ENCODE peak calls at places on chromosomes 16 and 17, in ten cellular contexts. J is NCI-H1105; U is ACHN; I is activated CD4-positive, alpha-beta T cell treated with anti-CD3 and anti-CD28 coated beads for 4 hours; Q is nephron progenitor cell; P is amniotic epithelial cell; B is epithelial cell of esophagus; R is AML-193; K is EL; W is heart right ventricle. V is an unnamed sample.

GRCh38 chr17:16351831-16352230 is 1.4 kb downstream of the CENPV start:
- DNase-seq in Q (no peak), W (no peak), I (no peak), B (peak; percentile 44), R (no peak), J (no peak), K (peak; percentile 60), U (no peak), P (peak; percentile 76), V (no peak)

GRCh38 chr17:5464717-5465507 is 3.9 kb downstream of the DHX33 start:
- DNase-seq in U (no peak), J (no peak), P (no peak), R (no peak), I (no peak), K (no peak), B (no peak), W (no peak), Q (no peak), V (no peak)

GRCh38 chr17:49548506-49549310 is 27.0 kb upstream of the NXPH3 start:
- DNase-seq in K (peak; percentile 35), Q (no peak), R (peak; percentile 30), I (no peak), W (peak; percentile 64), P (peak; percentile 32), J (no peak), B (peak; percentile 66), U (peak; percentile 40), V (peak; percentile 13)

GRCh38 chr16:29994613-29995329 is 646 bp downstream of the HIRIP3 start:
- DNase-seq in B (peak; percentile 91), R (peak; percentile 39), U (peak; percentile 45), I (peak; percentile 64), J (no peak), P (peak; percentile 31), W (peak; percentile 61), K (peak; percentile 94), Q (peak; percentile 61), V (no peak)

GRCh38 chr17:31580331-31581021 is 189.0 kb downstream of the RAB11FIP4 start:
- DNase-seq in R (peak; percentile 71), W (no peak), U (peak; percentile 58), Q (no peak), K (peak; percentile 93), B (peak; percentile 81), I (no peak), J (no peak), P (peak; percentile 78), V (no peak)

GRCh38 chr16:65125871-65126270 is 4.0 kb upstream of the CDH11 start:
- DNase-seq in W (no peak), Q (no peak), U (no peak), P (peak; percentile 96), I (no peak), B (peak; percentile 34), J (no peak), R (no peak), K (peak; percentile 52), V (no peak)

GRCh38 chr16:25012525-25012991 is 2.6 kb downstream of the ARHGAP17 start:
- DNase-seq in I (no peak), K (peak; percentile 92), Q (no peak), B (peak; percentile 68), R (peak; percentile 6), P (peak; percentile 85), J (no peak), W (no peak), U (no peak), V (no peak)

GRCh38 chr16:31134625-31135534 is 647 bp downstream of the PRSS8 start:
- DNase-seq in U (peak; percentile 35), Q (peak; percentile 28), B (peak; percentile 73), I (no peak), P (no peak), J (peak; percentile 78), R (no peak), W (no peak), K (no peak), V (peak; percentile 80)

GRCh38 chr17:49229805-49230600 is 584 bp downstream of the PHOSPHO1 start:
- DNase-seq in J (no peak), I (no peak), U (no peak), Q (peak; percentile 26), W (peak; percentile 26), P (no peak), B (no peak), K (no peak), R (no peak), V (no peak)

GRCh38 chr16:48295493-48296281 is 48.3 kb upstream of the ABCC11 start:
- DNase-seq in B (peak; percentile 91), J (no peak), P (no peak), K (no peak), Q (no peak), W (no peak), U (no peak), I (no peak), R (no peak), V (no peak)

GRCh38 chr17:48546187-48546923 is 1.4 kb upstream of the HOXB2 start:
- DNase-seq in P (peak; percentile 59), J (no peak), Q (peak; percentile 65), R (no peak), I (no peak), K (no peak), W (no peak), B (no peak), U (no peak), V (no peak)

GRCh38 chr16:6861136-6861535 is 471.5 kb upstream of the RBFOX1 start:
- DNase-seq in B (no peak), R (no peak), W (no peak), K (no peak), U (no peak), P (no peak), J (no peak), Q (no peak), I (no peak), V (no peak)

GRCh38 chr17:77371117-77371887 is 230.5 kb downstream of the SEC14L1 start:
- DNase-seq in U (no peak), Q (peak; percentile 4), B (no peak), P (peak; percentile 59), W (no peak), I (no peak), K (no peak), R (no peak), J (no peak), V (no peak)

GRCh38 chr16:10552998-10553491 is 27.4 kb downstream of the EMP2 start:
- DNase-seq in Q (no peak), P (no peak), U (no peak), B (no peak), K (no peak), W (peak; percentile 60), R (peak; percentile 32), J (no peak), I (peak; percentile 41), V (no peak)

GRCh38 chr17:75720656-75721462 is at the start of gene ITGB4:
- DNase-seq in Q (peak; percentile 66), I (peak; percentile 61), J (peak; percentile 14), K (peak; percentile 39), R (no peak), B (peak; percentile 95), W (peak; percentile 49), P (no peak), U (peak; percentile 57), V (peak; percentile 88)

GRCh38 chr16:57023541-57024249 is 34.3 kb downstream of the NLRC5 start:
- DNase-seq in I (peak; percentile 70), U (no peak), R (no peak), J (no peak), P (no peak), Q (no peak), B (no peak), W (no peak), K (no peak), V (no peak)

GRCh38 chr17:34820922-34821321 is 140.3 kb downstream of the CCT6B start:
- DNase-seq in I (no peak), U (no peak), W (no peak), Q (no peak), R (no peak), B (peak; percentile 2), P (no peak), J (no peak), K (peak; percentile 18), V (no peak)

GRCh38 chr16:65833171-65833871 is 533.2 kb upstream of the CDH5 start:
- DNase-seq in P (peak; percentile 95), W (no peak), Q (no peak), J (no peak), K (peak; percentile 89), U (no peak), B (peak; percentile 61), I (no peak), R (no peak), V (no peak)

GRCh38 chr17:16916557-16916920 is 55.4 kb downstream of the TNFRSF13B start:
- DNase-seq in I (no peak), W (no peak), R (no peak), P (no peak), J (no peak), K (no peak), Q (no peak), B (no peak), U (no peak), V (no peak)

GRCh38 chr17:80485846-80486245 is 9.4 kb upstream of the NPTX1 start:
- DNase-seq in I (no peak), R (no peak), K (no peak), U (no peak), B (no peak), W (no peak), J (no peak), Q (no peak), P (no peak), V (no peak)

GRCh38 chr17:57597531-57598453 is 147.3 kb downstream of the CCDC182 start:
- DNase-seq in R (peak; percentile 49), I (peak; percentile 42), J (peak; percentile 72), P (peak; percentile 73), K (peak; percentile 74), U (peak; percentile 70), B (peak; percentile 75), W (peak; percentile 57), Q (peak; percentile 62), V (peak; percentile 74)

GRCh38 chr17:33175565-33175964 is 117.5 kb downstream of the ASIC2 start:
- DNase-seq in I (no peak), P (no peak), K (no peak), B (no peak), R (no peak), U (no peak), W (no peak), J (no peak), Q (no peak), V (no peak)

GRCh38 chr17:82297280-82297803 is 20.1 kb downstream of the CD7 start:
- DNase-seq in R (peak; percentile 91), W (peak; percentile 67), U (peak; percentile 85), I (peak; percentile 75), P (peak; percentile 93), K (peak; percentile 86), Q (no peak), J (no peak), B (peak; percentile 83), V (peak; percentile 71)

GRCh38 chr16:74999683-75000480 is 1.1 kb downstream of the ZNRF1 start:
- DNase-seq in W (peak; percentile 43), Q (peak; percentile 48), U (peak; percentile 23), P (peak; percentile 20), B (peak; percentile 60), I (peak; percentile 59), K (peak; percentile 58), J (peak; percentile 35), R (no peak), V (peak; percentile 69)

GRCh38 chr16:88351521-88352101 is 31.1 kb upstream of the ZNF469 start:
- DNase-seq in K (no peak), R (no peak), B (no peak), I (no peak), Q (no peak), W (no peak), J (no peak), U (no peak), P (no peak), V (no peak)

GRCh38 chr17:72510454-72511016 is 389.7 kb downstream of the SOX9 start:
- DNase-seq in Q (no peak), W (no peak), J (no peak), B (no peak), P (no peak), I (no peak), U (peak; percentile 14), K (no peak), R (no peak), V (no peak)

GRCh38 chr17:17528101-17528500 is 31.9 kb upstream of the RASD1 start:
- DNase-seq in Q (no peak), B (no peak), P (no peak), W (no peak), U (no peak), I (no peak), K (no peak), J (no peak), R (no peak), V (no peak)

GRCh38 chr17:42413464-42414040 is 9.5 kb downstream of the CAVIN1 start:
- DNase-seq in Q (no peak), I (no peak), P (no peak), K (no peak), B (no peak), J (no peak), W (no peak), U (no peak), R (no peak), V (no peak)

V was measured in thyroid gland.